ENCODE peak calls at places on chromosomes 11 and 22, in five cellular contexts. X is K562, M is endothelial cell of umbilical vein, G is GM12878, N is A549. L is an unnamed sample.

GRCh38 chr22:35622132-35622913 is 5.2 kb upstream of the MB start:
- DNase-seq in X (no peak), M (no peak), G (no peak), N (no peak), L (no peak)

GRCh38 chr11:43810929-43811596 is 69.6 kb upstream of the ALKBH3 start:
- DNase-seq in X (peak), M (no peak), G (no peak), N (no peak), L (no peak)

GRCh38 chr11:93032580-93032979 is 63.1 kb downstream of the MTNR1B start:
- DNase-seq in X (no peak), M (no peak), G (no peak), N (no peak), L (no peak)

GRCh38 chr22:42596863-42597530 is 17.7 kb downstream of the POLDIP3 start:
- DNase-seq in X (no peak), M (no peak), G (no peak), N (no peak), L (no peak)

GRCh38 chr11:16780146-16780545 is 41.7 kb downstream of the C11orf58 start:
- DNase-seq in X (no peak), M (no peak), G (no peak), N (no peak), L (no peak)

GRCh38 chr11:8090756-8091155 is 9.7 kb downstream of the TUB start:
- DNase-seq in X (peak), M (peak), G (no peak), N (no peak), L (peak)

GRCh38 chr11:71447791-71448256 is 369 bp downstream of the DHCR7 start:
- DNase-seq in X (peak), M (peak), G (no peak), N (peak), L (peak)

GRCh38 chr11:114724916-114725524 is 46.7 kb downstream of the NXPE2 start:
- DNase-seq in X (no peak), M (no peak), G (no peak), N (no peak), L (no peak)

GRCh38 chr11:121334973-121335711 is 42.6 kb downstream of the SC5D start:
- DNase-seq in X (no peak), M (no peak), G (no peak), N (no peak), L (no peak)

GRCh38 chr11:29280452-29280851 is 736.4 kb downstream of the KCNA4 start:
- DNase-seq in X (no peak), M (peak), G (no peak), N (no peak), L (no peak)

GRCh38 chr11:122248939-122249338 is 132.9 kb upstream of the BLID start:
- DNase-seq in X (no peak), M (no peak), G (no peak), N (no peak), L (no peak)

GRCh38 chr11:84425704-84426103 is 1139.5 kb upstream of the CCDC90B start:
- DNase-seq in X (no peak), M (no peak), G (no peak), N (no peak), L (no peak)

GRCh38 chr22:27716074-27716473 is 85.5 kb downstream of the MN1 start:
- DNase-seq in X (no peak), M (no peak), G (no peak), N (no peak), L (no peak)

GRCh38 chr22:27717094-27717493 is 84.5 kb downstream of the MN1 start:
- DNase-seq in X (no peak), M (no peak), G (no peak), N (no peak), L (no peak)

GRCh38 chr22:27714076-27714475 is 87.5 kb downstream of the MN1 start:
- DNase-seq in X (no peak), M (no peak), G (no peak), N (no peak), L (no peak)

GRCh38 chr22:27711756-27712155 is 89.8 kb downstream of the MN1 start:
- DNase-seq in X (no peak), M (no peak), G (no peak), N (no peak), L (no peak)

DNA sequence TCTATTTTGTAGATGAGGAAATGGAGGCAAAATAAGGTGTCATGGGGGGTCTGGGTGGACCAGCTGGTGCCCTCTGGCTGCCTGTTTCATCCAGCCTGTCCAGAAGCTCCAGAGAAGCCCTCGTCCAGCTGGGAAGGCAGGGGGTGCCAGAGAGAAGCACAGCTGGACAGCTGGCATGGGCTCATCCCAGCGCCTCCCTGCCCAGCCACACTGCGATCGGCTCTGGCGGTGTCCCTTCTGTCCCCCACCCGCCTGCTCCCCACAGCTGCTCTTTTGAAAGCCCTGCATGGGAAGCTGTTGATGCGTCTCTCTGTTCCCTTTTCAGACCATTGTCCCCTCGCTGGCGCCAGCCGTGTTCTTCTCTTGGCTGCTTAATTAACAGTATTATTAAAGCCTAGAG is 86.5 kb downstream of the MN1 start:
- DNase-seq in X (no peak), M (no peak), G (no peak), N (no peak), L (no peak)
- TF ChIP-seq CTCF in X (peak), M (no peak), G (no peak), N (no peak), L (no peak)

GRCh38 chr11:2834893-2835767 is 50.4 kb downstream of the CDKN1C start:
- DNase-seq in X (no peak), M (no peak), G (no peak), N (no peak), L (no peak)
- TF ChIP-seq MYC in X (no peak), M (no peak), G (no peak), N (no peak), L (no peak)

DNA sequence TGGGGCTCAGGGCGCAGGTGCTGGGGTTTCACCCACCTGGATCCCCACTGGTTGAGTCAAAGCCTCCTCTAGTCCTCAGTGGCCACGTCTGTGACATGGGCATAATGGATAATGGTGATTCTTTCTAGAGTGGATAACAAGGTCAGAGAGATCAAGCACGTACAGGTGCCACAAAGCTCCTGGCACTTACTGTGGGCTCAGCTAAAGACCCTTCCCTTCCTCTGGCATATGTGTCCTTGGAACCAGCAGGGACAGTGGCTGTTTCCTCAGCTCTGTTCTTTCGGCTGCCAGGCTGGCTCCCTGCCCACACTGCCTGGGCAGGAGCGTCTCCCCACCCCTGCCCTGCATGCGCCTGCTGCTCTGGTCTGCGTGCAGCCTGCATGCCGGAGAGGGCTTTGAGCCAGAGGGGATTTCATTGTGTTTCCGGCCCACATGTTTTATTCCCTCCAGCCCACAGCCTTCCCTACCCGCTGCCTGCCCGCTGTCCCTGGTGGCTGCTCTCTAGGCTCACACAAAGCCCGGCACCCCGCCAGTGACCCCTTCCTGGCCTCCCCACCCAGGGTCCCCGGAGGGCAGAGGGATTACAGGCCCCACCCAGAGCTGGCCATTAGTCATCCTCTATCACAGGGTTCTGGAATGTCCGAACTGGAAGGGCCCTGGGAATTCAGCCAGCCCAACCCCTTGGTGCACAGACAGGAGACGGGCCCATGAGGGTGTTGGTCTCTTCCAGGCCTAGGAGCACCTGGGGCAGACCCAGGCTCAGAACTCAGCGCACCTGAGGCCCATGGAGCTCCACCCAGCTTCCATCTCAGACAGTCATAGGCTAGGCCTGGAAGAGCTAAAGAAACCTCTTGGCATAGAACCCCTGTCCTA is 55.3 kb upstream of the GCAT start:
- DNase-seq in X (no peak), M (peak), G (no peak), N (peak), L (no peak)
- TF ChIP-seq CTCF in X (no peak), M (peak), G (no peak), N (no peak), L (no peak)

GRCh38 chr11:100515087-100515486 is 172.0 kb upstream of the ARHGAP42 start:
- DNase-seq in X (no peak), M (no peak), G (no peak), N (no peak), L (no peak)
- TF ChIP-seq MYC in X (no peak), M (no peak), G (no peak), N (no peak), L (no peak)

GRCh38 chr11:45179686-45180085 is 33.2 kb downstream of the PRDM11 start:
- DNase-seq in X (no peak), M (no peak), G (no peak), N (no peak), L (no peak)

GRCh38 chr11:45182902-45183301 is 36.5 kb downstream of the PRDM11 start:
- DNase-seq in X (no peak), M (peak), G (no peak), N (peak), L (peak)

GRCh38 chr11:45180158-45180887 is 33.9 kb downstream of the PRDM11 start:
- DNase-seq in X (no peak), M (peak), G (no peak), N (peak), L (peak)

GRCh38 chr11:45181595-45182550 is 35.4 kb downstream of the PRDM11 start:
- DNase-seq in X (no peak), M (peak), G (no peak), N (no peak), L (no peak)

GRCh38 chr11:45180888-45181594 is 34.6 kb downstream of the PRDM11 start:
- DNase-seq in X (peak), M (peak), G (no peak), N (peak), L (peak)
- TF ChIP-seq CTCF in X (no peak), M (no peak), G (no peak), N (no peak), L (no peak)

DNA sequence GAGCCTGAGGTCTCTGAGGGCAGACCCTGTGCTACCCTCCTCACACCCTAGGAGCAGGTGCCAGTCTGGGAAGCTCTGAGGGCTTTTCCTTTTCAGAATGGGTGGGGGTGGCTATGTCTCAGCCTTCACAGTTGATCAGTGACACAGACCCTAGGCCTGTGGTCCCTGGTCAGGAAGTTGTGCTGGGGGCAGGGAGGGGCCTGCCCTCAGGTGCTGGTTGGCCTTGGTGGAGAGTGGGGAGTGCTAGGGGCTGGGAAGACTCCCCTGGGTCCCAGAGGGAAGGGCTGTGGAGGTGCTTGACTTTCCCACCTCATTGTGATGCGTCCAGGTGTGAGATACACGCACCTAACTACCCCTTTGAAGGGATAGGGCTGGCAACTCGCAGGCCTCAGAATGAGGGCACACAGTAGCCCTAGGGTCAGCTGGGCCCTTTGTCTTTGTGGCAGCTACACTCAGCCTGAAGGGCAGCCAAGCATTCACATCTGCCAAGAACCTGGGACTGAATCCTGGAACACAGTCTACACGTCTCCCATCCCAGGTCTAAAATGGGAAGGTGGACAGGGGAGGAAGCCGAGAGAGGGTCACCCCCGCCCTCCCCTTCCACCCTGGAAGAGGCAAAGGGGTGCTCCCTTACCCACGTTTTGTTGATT is 31.2 kb upstream of the ATXN10 start:
- DNase-seq in X (no peak), M (no peak), G (no peak), N (no peak), L (peak)
- TF ChIP-seq MYC in X (no peak), M (no peak), G (no peak), N (no peak), L (no peak)

GRCh38 chr11:116660011-116660410 is 112.8 kb downstream of the BUD13 start:
- DNase-seq in X (no peak), M (no peak), G (no peak), N (no peak), L (no peak)
- TF ChIP-seq CTCF in X (no peak), M (no peak), G (no peak), N (no peak), L (no peak)

GRCh38 chr22:48750282-48750681 is 1077.4 kb downstream of the BRD1 start:
- DNase-seq in X (no peak), M (no peak), G (no peak), N (no peak), L (no peak)

GRCh38 chr22:48749555-48750227 is 1078.0 kb downstream of the BRD1 start:
- DNase-seq in X (no peak), M (no peak), G (no peak), N (no peak), L (no peak)

GRCh38 chr22:48746789-48747425 is 1080.8 kb downstream of the BRD1 start:
- DNase-seq in X (no peak), M (no peak), G (no peak), N (no peak), L (no peak)

GRCh38 chr22:48748860-48749554 is 1078.7 kb downstream of the BRD1 start:
- DNase-seq in X (no peak), M (no peak), G (no peak), N (no peak), L (no peak)

GRCh38 chr22:48748113-48748859 is 1079.4 kb downstream of the BRD1 start:
- DNase-seq in X (no peak), M (no peak), G (no peak), N (no peak), L (no peak)
- TF ChIP-seq MYC in X (no peak), M (no peak), G (no peak), N (no peak), L (no peak)

DNA sequence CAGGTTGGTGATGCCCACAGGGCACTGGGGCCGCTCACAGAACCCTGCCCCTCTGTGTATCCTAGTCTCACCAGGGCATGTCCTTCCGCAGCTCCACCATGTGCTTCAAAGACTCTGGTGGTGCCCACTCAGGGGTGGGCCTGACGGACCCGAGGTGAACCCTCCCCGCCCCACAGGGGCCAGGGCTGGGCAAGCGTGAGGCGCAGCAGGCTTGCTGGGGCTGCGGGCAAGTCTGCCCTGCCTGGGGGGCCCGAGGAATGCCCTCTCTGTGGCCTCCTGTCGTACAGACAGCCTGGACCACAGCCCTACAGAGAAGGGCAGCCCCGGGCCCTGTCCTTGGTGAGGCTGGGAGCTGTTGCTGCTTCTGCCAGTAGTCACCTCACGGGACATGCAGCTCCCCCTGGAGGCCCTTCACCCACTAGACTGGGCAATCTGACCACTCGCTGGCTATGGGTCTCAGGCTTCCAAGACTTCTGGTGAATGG is 40.2 kb downstream of the TBX1 start:
- DNase-seq in X (peak), M (peak), G (no peak), N (no peak), L (peak)
- TF ChIP-seq CTCF in X (peak), M (peak), G (no peak), N (no peak), L (peak)

DNA sequence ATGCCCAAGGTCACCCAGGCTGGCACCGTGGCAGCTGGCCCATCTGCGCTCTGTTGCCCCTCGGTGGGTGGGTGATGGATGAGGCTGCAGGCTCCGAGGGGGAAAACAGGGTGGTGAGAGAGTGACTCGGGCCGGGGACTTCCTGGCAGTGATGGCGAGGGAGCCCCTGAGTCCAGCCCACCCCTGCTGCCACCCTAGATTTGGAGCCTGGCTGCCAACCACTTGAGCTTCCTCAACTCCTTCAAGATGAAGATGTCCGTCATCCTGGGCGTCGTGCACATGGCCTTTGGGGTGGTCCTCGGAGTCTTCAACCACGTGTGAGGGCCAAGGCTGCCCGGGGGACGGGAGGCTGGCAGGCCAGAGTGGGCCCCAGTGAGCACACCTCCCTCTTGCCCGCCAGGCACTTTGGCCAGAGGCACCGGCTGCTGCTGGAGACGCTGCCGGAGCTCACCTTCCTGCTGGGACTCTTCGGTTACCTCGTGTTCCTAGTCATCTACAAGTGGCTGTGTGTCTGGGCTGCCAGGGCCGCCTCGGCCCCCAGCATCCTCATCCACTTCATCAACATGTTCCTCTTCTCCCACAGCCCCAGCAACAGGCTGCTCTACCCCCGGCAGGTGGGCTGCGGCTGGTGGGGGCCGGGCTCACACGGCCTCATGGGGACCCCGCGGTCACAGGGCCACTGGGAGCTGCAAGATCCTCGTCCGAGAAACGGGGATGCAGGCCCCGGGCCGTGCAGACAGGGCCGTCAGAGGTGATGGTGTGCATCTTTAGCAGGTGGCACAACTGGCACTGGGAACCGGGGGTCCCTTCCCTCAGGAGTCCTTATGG is 10.1 kb downstream of the TCIRG1 start:
- DNase-seq in X (no peak), M (no peak), G (no peak), N (no peak), L (peak)
- TF ChIP-seq MYC in X (no peak), M (no peak), G (no peak), N (no peak), L (no peak)

L was measured in NB4.